ENCODE peak calls at places on chromosomes 6 and 20, in six cellular contexts. X is heart right ventricle, R is adipocyte, I is GM12878, D is right cardiac atrium, N is adrenal gland. K is an unnamed sample. For H3K4me1, the result is how much of the 10 kb centered on the place peaks cover.

GRCh38 chr6:26296857-26297648 is 67.9 kb upstream of the BTN3A2 start:
- DNase-seq in D (no peak), I (no peak), R (no peak), N (peak), X (no peak), K (no peak)

GRCh38 chr6:127637830-127638229 is 60.9 kb downstream of the C6orf58 start:
- DNase-seq in D (no peak), R (peak), I (no peak), X (no peak), N (no peak), K (no peak)

GRCh38 chr20:11791316-11792228 is 126.1 kb upstream of the BTBD3 start:
- DNase-seq in I (no peak), X (no peak), N (no peak), R (no peak), D (no peak), K (no peak)

GRCh38 chr6:33314515-33314942 is 651 bp upstream of the TAPBP start:
- DNase-seq in N (peak), R (peak), D (peak), X (peak), I (no peak), K (peak)

GRCh38 chr6:137933696-137934095 is 66.6 kb downstream of the TNFAIP3 start:
- DNase-seq in I (no peak), X (peak), N (peak), R (peak), D (peak), K (no peak)

GRCh38 chr6:73774311-73774766 is 78.3 kb downstream of the CD109 start:
- DNase-seq in R (peak), X (peak), N (peak), D (peak), I (peak), K (no peak)

GRCh38 chr6:135033238-135033637 is 21.4 kb downstream of the HBS1L start:
- DNase-seq in I (no peak), X (no peak), D (no peak), N (no peak), R (no peak), K (no peak)

GRCh38 chr20:57650756-57651483 is 30.7 kb upstream of the ZBP1 start:
- DNase-seq in N (no peak), D (peak), R (no peak), I (no peak), X (peak), K (peak)

GRCh38 chr6:6657085-6657819 is 68.7 kb downstream of the LY86 start:
- DNase-seq in R (no peak), I (no peak), D (no peak), N (no peak), X (no peak), K (no peak)

GRCh38 chr6:121236984-121237383 is 97.3 kb downstream of the TBC1D32 start:
- DNase-seq in D (no peak), R (peak), N (no peak), I (no peak), X (no peak), K (no peak)

GRCh38 chr6:13217206-13217905 is 111.0 kb downstream of the TBC1D7 start:
- DNase-seq in D (no peak), I (no peak), X (no peak), R (no peak), N (no peak), K (no peak)

GRCh38 chr6:156773476-156773875 is 3.7 kb upstream of the ARID1B start:
- DNase-seq in X (no peak), D (no peak), N (no peak), R (no peak), I (no peak), K (no peak)

GRCh38 chr6:28203201-28203600 is 21.9 kb upstream of the ZSCAN9 start:
- DNase-seq in N (no peak), X (no peak), D (no peak), I (no peak), R (no peak), K (no peak)

GRCh38 chr6:161101517-161101916 is 109.9 kb downstream of the MAP3K4 start:
- DNase-seq in D (no peak), X (no peak), I (no peak), R (peak), N (no peak), K (peak)

GRCh38 chr6:44122821-44123220 is 4.4 kb downstream of the MRPL14 start:
- DNase-seq in X (no peak), D (no peak), N (no peak), R (no peak), I (peak), K (no peak)

GRCh38 chr6:52077180-52077884 is 10.1 kb downstream of the PKHD1 start:
- DNase-seq in R (no peak), D (no peak), I (no peak), N (no peak), X (no peak), K (peak)

GRCh38 chr6:140987364-140988135 is 1145.2 kb upstream of the GJE1 start:
- DNase-seq in D (no peak), I (no peak), N (no peak), R (no peak), X (no peak), K (no peak)

GRCh38 chr6:44333942-44334341 is 8.5 kb upstream of the SPATS1 start:
- DNase-seq in D (no peak), I (no peak), N (no peak), R (no peak), X (no peak), K (no peak)

GRCh38 chr6:131638013-131638412 is 911 bp downstream of the ENPP3 start:
- DNase-seq in I (no peak), N (no peak), D (no peak), R (no peak), X (no peak), K (no peak)

GRCh38 chr6:131631625-131632284 is 3.7 kb upstream of the MED23 start:
- DNase-seq in X (no peak), D (no peak), R (no peak), N (no peak), I (no peak), K (no peak)

GRCh38 chr6:131636880-131637792 is at the start of gene ENPP3:
- DNase-seq in D (no peak), N (no peak), X (no peak), I (no peak), R (peak), K (no peak)

GRCh38 chr6:131640100-131640499 is 3.0 kb downstream of the ENPP3 start:
- DNase-seq in X (no peak), N (no peak), I (no peak), R (no peak), D (no peak), K (no peak)

DNA sequence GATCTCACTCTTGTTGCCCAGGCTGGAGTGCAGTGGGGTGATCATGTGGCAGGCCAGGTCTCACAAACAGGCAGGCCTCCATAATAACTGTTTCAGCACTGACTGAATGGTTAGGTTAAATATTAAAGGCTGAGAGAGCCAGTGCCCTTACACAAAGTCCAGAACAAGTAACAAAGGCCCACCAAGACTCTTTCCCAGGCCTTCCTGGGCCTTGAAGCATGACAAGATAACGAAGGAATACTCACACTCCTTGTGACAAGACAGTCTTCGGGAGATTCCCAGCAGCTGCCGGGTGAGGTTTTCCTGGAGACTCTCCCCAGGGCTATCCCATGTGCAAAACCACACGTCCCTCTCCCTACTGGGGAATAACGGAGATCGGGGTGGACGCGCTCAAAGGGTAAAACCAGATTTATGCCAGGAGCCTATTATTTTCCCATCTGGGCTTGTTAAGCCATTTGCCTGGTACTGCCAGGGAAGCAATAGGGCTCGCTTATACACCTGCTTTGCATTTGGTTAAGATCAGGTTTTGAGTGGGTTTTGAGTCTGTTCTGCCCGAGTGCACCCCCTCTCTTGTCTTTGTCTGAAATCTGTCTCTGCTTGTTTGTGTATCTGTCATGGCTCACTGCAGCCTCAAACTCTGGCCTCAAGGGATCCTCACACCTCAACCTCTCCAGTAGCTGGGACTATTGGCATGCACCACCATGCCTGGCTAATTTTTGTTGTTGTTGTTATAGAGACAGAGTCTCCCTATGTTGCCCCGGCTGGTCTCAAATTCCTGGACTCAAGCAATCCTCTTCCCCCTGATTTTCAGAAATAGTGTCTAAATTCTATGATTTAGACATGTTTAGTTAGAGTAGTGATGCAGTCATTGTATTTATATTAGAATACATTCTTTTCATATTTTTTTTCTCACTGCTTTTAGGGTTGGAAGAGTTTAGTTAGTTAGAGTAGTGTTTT is 1.4 kb upstream of the ENPP3 start:
- DNase-seq in I (no peak), X (no peak), N (no peak), D (no peak), R (no peak), K (no peak)
- H3K4me1 ChIP-seq in I (under half), X (under half), N (under half), D (under half), R (under half), K (under half)

GRCh38 chr20:62243106-62243505 is 4.8 kb downstream of the OSBPL2 start:
- DNase-seq in R (no peak), N (no peak), X (no peak), D (peak), I (no peak), K (no peak)

GRCh38 chr20:62240015-62240685 is 1.8 kb downstream of the OSBPL2 start:
- DNase-seq in N (no peak), X (no peak), R (no peak), I (no peak), D (peak), K (no peak)

GRCh38 chr20:62242196-62242595 is 3.9 kb downstream of the OSBPL2 start:
- DNase-seq in X (no peak), R (no peak), N (no peak), I (no peak), D (peak), K (no peak)

GRCh38 chr20:62239278-62239879 is 1.1 kb downstream of the OSBPL2 start:
- DNase-seq in X (no peak), D (peak), I (no peak), N (peak), R (no peak), K (no peak)

DNA sequence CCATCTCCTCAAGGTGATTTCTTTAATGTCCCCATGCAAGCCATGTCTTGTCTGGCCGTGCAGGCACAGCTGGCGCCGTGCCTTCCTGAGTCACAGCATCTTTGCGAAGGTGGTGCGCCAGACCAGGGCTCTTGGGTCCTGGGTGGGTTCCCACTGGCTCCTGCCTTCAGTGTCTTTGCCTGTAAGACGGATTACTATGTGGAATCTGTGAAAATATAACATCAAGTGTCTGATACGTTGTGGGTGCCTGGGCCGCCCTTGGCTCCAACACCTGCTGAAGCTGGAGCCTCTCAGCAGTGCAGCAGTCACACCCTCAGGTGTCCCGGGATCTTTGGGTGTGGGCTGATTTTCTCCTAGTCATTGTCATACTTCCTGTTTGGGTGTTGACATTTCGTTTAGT is 3.2 kb downstream of the OSBPL2 start:
- DNase-seq in N (no peak), R (no peak), I (no peak), X (no peak), D (peak), K (no peak)
- H3K4me1 ChIP-seq in N (under half), R (under half), I (under half), X (half or more), D (under half), K (under half)

GRCh38 chr20:63000958-63001357 is 5.8 kb downstream of the BHLHE23 start:
- DNase-seq in I (no peak), R (no peak), N (no peak), D (no peak), X (no peak), K (no peak)
- H3K4me1 ChIP-seq in I (under half), R (under half), N (under half), D (under half), X (under half), K (under half)

DNA sequence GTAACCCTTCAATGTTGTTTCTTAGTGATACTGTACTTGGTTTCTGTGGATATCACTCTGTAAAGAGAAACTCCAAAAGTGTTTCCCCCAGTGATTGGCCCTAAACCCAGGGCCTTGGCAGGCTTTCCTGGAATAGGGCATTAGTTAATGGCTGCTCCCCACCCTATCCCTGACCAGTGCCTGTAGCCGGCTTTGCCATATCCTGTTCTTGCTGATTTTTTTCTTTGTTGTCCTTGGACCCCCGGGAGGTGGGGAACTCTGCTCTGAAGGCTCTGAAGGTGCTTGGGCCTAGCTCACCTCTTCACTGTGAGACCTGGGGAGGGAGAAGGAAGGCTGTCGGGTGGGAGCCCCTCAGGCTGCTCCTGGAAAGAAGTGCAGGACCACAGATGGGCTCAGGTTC is 120.1 kb downstream of the TCP11 start:
- DNase-seq in D (peak), R (no peak), X (peak), N (peak), I (no peak), K (no peak)
- H3K4me1 ChIP-seq in D (under half), R (half or more), X (half or more), N (half or more), I (under half), K (under half)

GRCh38 chr6:89313006-89313405 is 2.1 kb downstream of the GABRR2 start:
- DNase-seq in D (no peak), I (no peak), R (peak), X (peak), N (peak), K (peak)
- H3K4me1 ChIP-seq in D (under half), I (under half), R (under half), X (under half), N (under half), K (under half)

DNA sequence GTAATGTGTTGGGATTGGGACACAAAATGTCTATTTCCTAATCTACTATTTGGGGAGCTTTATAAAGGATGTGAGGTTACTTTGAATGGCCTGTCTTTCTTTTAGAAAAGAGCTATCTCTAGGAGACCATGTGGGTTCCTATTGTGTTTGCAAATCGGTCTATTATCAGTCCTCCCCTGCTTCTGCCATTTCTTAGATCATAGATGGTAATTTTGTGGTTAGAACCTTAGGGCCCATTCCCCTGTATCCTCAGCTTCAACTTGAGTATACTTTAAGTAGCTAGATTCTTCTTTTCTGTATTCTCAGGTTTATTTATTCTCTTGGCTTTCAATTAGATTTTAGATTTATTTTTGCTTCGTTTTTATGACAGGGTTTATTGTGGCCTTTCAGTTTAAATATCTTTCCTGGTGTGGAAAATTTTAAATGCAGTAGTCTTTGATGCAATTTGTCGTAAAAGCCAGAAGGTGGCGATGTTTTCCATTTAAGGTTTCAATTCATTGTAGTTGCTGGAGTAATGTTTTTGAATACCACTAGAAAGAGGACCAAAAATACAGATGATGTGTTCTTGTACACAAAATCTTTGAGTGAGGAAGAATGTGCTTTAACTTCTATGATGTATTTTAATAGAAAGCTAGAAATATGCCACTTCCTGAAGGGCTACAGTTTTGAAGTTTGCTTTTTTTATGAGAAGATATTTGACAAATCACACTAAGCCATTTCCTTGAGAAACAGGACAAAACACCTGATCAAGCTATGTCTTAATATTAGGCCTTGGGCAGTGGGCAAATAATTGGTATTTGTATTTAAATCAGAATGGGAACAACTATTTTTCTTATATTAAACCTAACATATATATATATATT is 20.3 kb downstream of the TBPL1 start:
- DNase-seq in R (peak), D (no peak), N (no peak), I (peak), X (no peak), K (peak)
- H3K4me1 ChIP-seq in R (under half), D (under half), N (under half), I (under half), X (under half), K (under half)

GRCh38 chr20:63790572-63791168 is 40.4 kb downstream of the ZBTB46 start:
- DNase-seq in D (no peak), I (no peak), N (no peak), R (no peak), X (no peak), K (no peak)

GRCh38 chr20:63787302-63787701 is 43.8 kb downstream of the ZBTB46 start:
- DNase-seq in D (peak), R (no peak), I (no peak), X (peak), N (no peak), K (no peak)

GRCh38 chr20:63787749-63788148 is 43.3 kb downstream of the ZBTB46 start:
- DNase-seq in I (no peak), X (no peak), N (no peak), D (peak), R (no peak), K (no peak)

GRCh38 chr20:63791497-63792156 is 39.4 kb downstream of the ZBTB46 start:
- DNase-seq in R (no peak), D (peak), X (peak), N (peak), I (no peak), K (no peak)

GRCh38 chr20:63789836-63790571 is 41.1 kb downstream of the ZBTB46 start:
- DNase-seq in R (no peak), D (no peak), N (no peak), X (no peak), I (no peak), K (no peak)
- H3K4me1 ChIP-seq in R (under half), D (under half), N (under half), X (under half), I (under half), K (under half)

K was measured in SK-N-SH.